ENCODE peak calls at places on chromosomes 13 and 19, in nine cellular contexts. One of them, this sample, is unnamed.

GRCh38 chr19:604355-604754 is 14.7 kb downstream of the HCN2 start:
- DNase-seq in GM12865: peak; percentile 65
- DNase-seq in sciatic nerve: no peak
- DNase-seq in GM19239: no peak
- DNase-seq in progenitor cell of endocrine pancreas: no peak
- DNase-seq in stimulated activated CD4-positive, alpha-beta T cell treated with anti-CD3 and anti-CD28 coated beads, TNF-alpha, amount 100 ng/mL, for 24 hours: no peak
- DNase-seq in NAMALWA: peak; percentile 91
- DNase-seq in NCI-H510A treated with DMSO at 0.1 percent for 48 hours: no peak
- DNase-seq in nucleus accumbens: no peak
- DNase-seq in this sample: no peak

GRCh38 chr19:32129141-32129540 is 216.3 kb upstream of the ZNF507 start:
- DNase-seq in GM12865: no peak
- DNase-seq in sciatic nerve: no peak
- DNase-seq in GM19239: no peak
- DNase-seq in progenitor cell of endocrine pancreas: no peak
- DNase-seq in stimulated activated CD4-positive, alpha-beta T cell treated with anti-CD3 and anti-CD28 coated beads, TNF-alpha, amount 100 ng/mL, for 24 hours: no peak
- DNase-seq in NAMALWA: no peak
- DNase-seq in NCI-H510A treated with DMSO at 0.1 percent for 48 hours: no peak
- DNase-seq in nucleus accumbens: no peak
- DNase-seq in this sample: no peak

GRCh38 chr13:40315416-40316064 is 350.9 kb downstream of the FOXO1 start:
- DNase-seq in GM12865: peak; percentile 48
- DNase-seq in sciatic nerve: no peak
- DNase-seq in GM19239: no peak
- DNase-seq in progenitor cell of endocrine pancreas: no peak
- DNase-seq in stimulated activated CD4-positive, alpha-beta T cell treated with anti-CD3 and anti-CD28 coated beads, TNF-alpha, amount 100 ng/mL, for 24 hours: peak; percentile 12
- DNase-seq in NAMALWA: no peak
- DNase-seq in NCI-H510A treated with DMSO at 0.1 percent for 48 hours: no peak
- DNase-seq in nucleus accumbens: no peak
- DNase-seq in this sample: no peak

GRCh38 chr19:39297931-39298634 is 1.9 kb downstream of the IFNL1 start:
- DNase-seq in GM12865: no peak
- DNase-seq in sciatic nerve: peak; percentile 53
- DNase-seq in GM19239: no peak
- DNase-seq in progenitor cell of endocrine pancreas: no peak
- DNase-seq in stimulated activated CD4-positive, alpha-beta T cell treated with anti-CD3 and anti-CD28 coated beads, TNF-alpha, amount 100 ng/mL, for 24 hours: no peak
- DNase-seq in NAMALWA: no peak
- DNase-seq in NCI-H510A treated with DMSO at 0.1 percent for 48 hours: no peak
- DNase-seq in nucleus accumbens: no peak
- DNase-seq in this sample: no peak

GRCh38 chr19:9159891-9160290 is 18.9 kb upstream of the OR7D2 start:
- DNase-seq in GM12865: no peak
- DNase-seq in sciatic nerve: no peak
- DNase-seq in GM19239: no peak
- DNase-seq in progenitor cell of endocrine pancreas: no peak
- DNase-seq in stimulated activated CD4-positive, alpha-beta T cell treated with anti-CD3 and anti-CD28 coated beads, TNF-alpha, amount 100 ng/mL, for 24 hours: no peak
- DNase-seq in NAMALWA: no peak
- DNase-seq in NCI-H510A treated with DMSO at 0.1 percent for 48 hours: no peak
- DNase-seq in nucleus accumbens: no peak
- DNase-seq in this sample: no peak

GRCh38 chr13:106570354-106570822 is 2.5 kb upstream of the ARGLU1 start:
- DNase-seq in GM12865: no peak
- DNase-seq in sciatic nerve: peak; percentile 85
- DNase-seq in GM19239: no peak
- DNase-seq in progenitor cell of endocrine pancreas: peak; percentile 36
- DNase-seq in stimulated activated CD4-positive, alpha-beta T cell treated with anti-CD3 and anti-CD28 coated beads, TNF-alpha, amount 100 ng/mL, for 24 hours: peak; percentile 43
- DNase-seq in NAMALWA: peak; percentile 83
- DNase-seq in NCI-H510A treated with DMSO at 0.1 percent for 48 hours: no peak
- DNase-seq in nucleus accumbens: peak; percentile 26
- DNase-seq in this sample: no peak

GRCh38 chr13:44365899-44366298 is 7.7 kb upstream of the SERP2 start:
- DNase-seq in GM12865: no peak
- DNase-seq in sciatic nerve: no peak
- DNase-seq in GM19239: no peak
- DNase-seq in progenitor cell of endocrine pancreas: no peak
- DNase-seq in stimulated activated CD4-positive, alpha-beta T cell treated with anti-CD3 and anti-CD28 coated beads, TNF-alpha, amount 100 ng/mL, for 24 hours: no peak
- DNase-seq in NAMALWA: no peak
- DNase-seq in NCI-H510A treated with DMSO at 0.1 percent for 48 hours: no peak
- DNase-seq in nucleus accumbens: no peak
- DNase-seq in this sample: no peak

GRCh38 chr13:40490086-40490723 is 176.2 kb downstream of the FOXO1 start:
- DNase-seq in GM12865: no peak
- DNase-seq in sciatic nerve: no peak
- DNase-seq in GM19239: no peak
- DNase-seq in progenitor cell of endocrine pancreas: no peak
- DNase-seq in stimulated activated CD4-positive, alpha-beta T cell treated with anti-CD3 and anti-CD28 coated beads, TNF-alpha, amount 100 ng/mL, for 24 hours: no peak
- DNase-seq in NAMALWA: no peak
- DNase-seq in NCI-H510A treated with DMSO at 0.1 percent for 48 hours: no peak
- DNase-seq in nucleus accumbens: no peak
- DNase-seq in this sample: no peak

GRCh38 chr13:103431880-103432279 is 365.7 kb upstream of the SLC10A2 start:
- DNase-seq in GM12865: no peak
- DNase-seq in sciatic nerve: no peak
- DNase-seq in GM19239: no peak
- DNase-seq in progenitor cell of endocrine pancreas: no peak
- DNase-seq in stimulated activated CD4-positive, alpha-beta T cell treated with anti-CD3 and anti-CD28 coated beads, TNF-alpha, amount 100 ng/mL, for 24 hours: no peak
- DNase-seq in NAMALWA: no peak
- DNase-seq in NCI-H510A treated with DMSO at 0.1 percent for 48 hours: peak; percentile 12
- DNase-seq in nucleus accumbens: no peak
- DNase-seq in this sample: no peak

GRCh38 chr13:92355213-92355612 is 871.4 kb upstream of the GPC6 start:
- DNase-seq in GM12865: no peak
- DNase-seq in sciatic nerve: no peak
- DNase-seq in GM19239: no peak
- DNase-seq in progenitor cell of endocrine pancreas: no peak
- DNase-seq in stimulated activated CD4-positive, alpha-beta T cell treated with anti-CD3 and anti-CD28 coated beads, TNF-alpha, amount 100 ng/mL, for 24 hours: no peak
- DNase-seq in NAMALWA: no peak
- DNase-seq in NCI-H510A treated with DMSO at 0.1 percent for 48 hours: no peak
- DNase-seq in nucleus accumbens: no peak
- DNase-seq in this sample: no peak

GRCh38 chr19:362154-362553 is 17.6 kb upstream of the MIER2 start:
- DNase-seq in GM12865: no peak
- DNase-seq in sciatic nerve: no peak
- DNase-seq in GM19239: no peak
- DNase-seq in progenitor cell of endocrine pancreas: no peak
- DNase-seq in stimulated activated CD4-positive, alpha-beta T cell treated with anti-CD3 and anti-CD28 coated beads, TNF-alpha, amount 100 ng/mL, for 24 hours: no peak
- DNase-seq in NAMALWA: no peak
- DNase-seq in NCI-H510A treated with DMSO at 0.1 percent for 48 hours: no peak
- DNase-seq in nucleus accumbens: no peak
- DNase-seq in this sample: no peak

GRCh38 chr13:105139048-105139379 is 1396.4 kb downstream of the EFNB2 start:
- DNase-seq in GM12865: no peak
- DNase-seq in sciatic nerve: no peak
- DNase-seq in GM19239: no peak
- DNase-seq in progenitor cell of endocrine pancreas: no peak
- DNase-seq in stimulated activated CD4-positive, alpha-beta T cell treated with anti-CD3 and anti-CD28 coated beads, TNF-alpha, amount 100 ng/mL, for 24 hours: no peak
- DNase-seq in NAMALWA: no peak
- DNase-seq in NCI-H510A treated with DMSO at 0.1 percent for 48 hours: no peak
- DNase-seq in nucleus accumbens: no peak
- DNase-seq in this sample: no peak

GRCh38 chr19:43290568-43291359 is 21.4 kb upstream of the PSG9 start:
- DNase-seq in GM12865: peak; percentile 13
- DNase-seq in sciatic nerve: no peak
- DNase-seq in GM19239: no peak
- DNase-seq in progenitor cell of endocrine pancreas: no peak
- DNase-seq in stimulated activated CD4-positive, alpha-beta T cell treated with anti-CD3 and anti-CD28 coated beads, TNF-alpha, amount 100 ng/mL, for 24 hours: no peak
- DNase-seq in NAMALWA: peak; percentile 7
- DNase-seq in NCI-H510A treated with DMSO at 0.1 percent for 48 hours: no peak
- DNase-seq in nucleus accumbens: no peak
- DNase-seq in this sample: no peak

GRCh38 chr13:46296920-46297319 is 85.2 kb downstream of the LRRC63 start:
- DNase-seq in GM12865: no peak
- DNase-seq in sciatic nerve: no peak
- DNase-seq in GM19239: no peak
- DNase-seq in progenitor cell of endocrine pancreas: no peak
- DNase-seq in stimulated activated CD4-positive, alpha-beta T cell treated with anti-CD3 and anti-CD28 coated beads, TNF-alpha, amount 100 ng/mL, for 24 hours: no peak
- DNase-seq in NAMALWA: no peak
- DNase-seq in NCI-H510A treated with DMSO at 0.1 percent for 48 hours: no peak
- DNase-seq in nucleus accumbens: no peak
- DNase-seq in this sample: no peak

GRCh38 chr13:67752741-67753140 is 522.6 kb upstream of the PCDH9 start:
- DNase-seq in GM12865: no peak
- DNase-seq in sciatic nerve: no peak
- DNase-seq in GM19239: no peak
- DNase-seq in progenitor cell of endocrine pancreas: no peak
- DNase-seq in stimulated activated CD4-positive, alpha-beta T cell treated with anti-CD3 and anti-CD28 coated beads, TNF-alpha, amount 100 ng/mL, for 24 hours: no peak
- DNase-seq in NAMALWA: no peak
- DNase-seq in NCI-H510A treated with DMSO at 0.1 percent for 48 hours: no peak
- DNase-seq in nucleus accumbens: no peak
- DNase-seq in this sample: no peak

GRCh38 chr13:20340759-20341161 is 108.6 kb upstream of the GJB6 start:
- DNase-seq in GM12865: no peak
- DNase-seq in sciatic nerve: no peak
- DNase-seq in GM19239: no peak
- DNase-seq in progenitor cell of endocrine pancreas: no peak
- DNase-seq in stimulated activated CD4-positive, alpha-beta T cell treated with anti-CD3 and anti-CD28 coated beads, TNF-alpha, amount 100 ng/mL, for 24 hours: no peak
- DNase-seq in NAMALWA: no peak
- DNase-seq in NCI-H510A treated with DMSO at 0.1 percent for 48 hours: no peak
- DNase-seq in nucleus accumbens: peak; percentile 37
- DNase-seq in this sample: no peak

GRCh38 chr19:295687-296370 is 4.6 kb upstream of the PLPP2 start:
- DNase-seq in GM12865: no peak
- DNase-seq in sciatic nerve: no peak
- DNase-seq in GM19239: no peak
- DNase-seq in progenitor cell of endocrine pancreas: no peak
- DNase-seq in stimulated activated CD4-positive, alpha-beta T cell treated with anti-CD3 and anti-CD28 coated beads, TNF-alpha, amount 100 ng/mL, for 24 hours: no peak
- DNase-seq in NAMALWA: no peak
- DNase-seq in NCI-H510A treated with DMSO at 0.1 percent for 48 hours: no peak
- DNase-seq in nucleus accumbens: no peak
- DNase-seq in this sample: no peak

GRCh38 chr19:932647-933552 is 7.1 kb downstream of the ARID3A start:
- DNase-seq in GM12865: peak; percentile 58
- DNase-seq in sciatic nerve: peak; percentile 87
- DNase-seq in GM19239: no peak
- DNase-seq in progenitor cell of endocrine pancreas: no peak
- DNase-seq in stimulated activated CD4-positive, alpha-beta T cell treated with anti-CD3 and anti-CD28 coated beads, TNF-alpha, amount 100 ng/mL, for 24 hours: no peak
- DNase-seq in NAMALWA: no peak
- DNase-seq in NCI-H510A treated with DMSO at 0.1 percent for 48 hours: no peak
- DNase-seq in nucleus accumbens: no peak
- DNase-seq in this sample: peak; percentile 89

GRCh38 chr19:35641515-35642151 is at the start of gene ETV2:
- DNase-seq in GM12865: peak; percentile 45
- DNase-seq in sciatic nerve: no peak
- DNase-seq in GM19239: no peak
- DNase-seq in progenitor cell of endocrine pancreas: no peak
- DNase-seq in stimulated activated CD4-positive, alpha-beta T cell treated with anti-CD3 and anti-CD28 coated beads, TNF-alpha, amount 100 ng/mL, for 24 hours: no peak
- DNase-seq in NAMALWA: peak; percentile 32
- DNase-seq in NCI-H510A treated with DMSO at 0.1 percent for 48 hours: no peak
- DNase-seq in nucleus accumbens: no peak
- DNase-seq in this sample: no peak

GRCh38 chr13:109719962-109720646 is 66.3 kb downstream of the IRS2 start:
- DNase-seq in GM12865: no peak
- DNase-seq in sciatic nerve: no peak
- DNase-seq in GM19239: no peak
- DNase-seq in progenitor cell of endocrine pancreas: no peak
- DNase-seq in stimulated activated CD4-positive, alpha-beta T cell treated with anti-CD3 and anti-CD28 coated beads, TNF-alpha, amount 100 ng/mL, for 24 hours: no peak
- DNase-seq in NAMALWA: no peak
- DNase-seq in NCI-H510A treated with DMSO at 0.1 percent for 48 hours: no peak
- DNase-seq in nucleus accumbens: no peak
- DNase-seq in this sample: no peak

GRCh38 chr13:89751537-89751936 is 1596.0 kb upstream of the MIR17HG start:
- DNase-seq in GM12865: no peak
- DNase-seq in sciatic nerve: no peak
- DNase-seq in GM19239: no peak
- DNase-seq in progenitor cell of endocrine pancreas: no peak
- DNase-seq in stimulated activated CD4-positive, alpha-beta T cell treated with anti-CD3 and anti-CD28 coated beads, TNF-alpha, amount 100 ng/mL, for 24 hours: no peak
- DNase-seq in NAMALWA: no peak
- DNase-seq in NCI-H510A treated with DMSO at 0.1 percent for 48 hours: no peak
- DNase-seq in nucleus accumbens: no peak
- DNase-seq in this sample: no peak

GRCh38 chr13:106349080-106349841 is 186.2 kb downstream of the EFNB2 start:
- DNase-seq in GM12865: no peak
- DNase-seq in sciatic nerve: no peak
- DNase-seq in GM19239: no peak
- DNase-seq in progenitor cell of endocrine pancreas: peak; percentile 14
- DNase-seq in stimulated activated CD4-positive, alpha-beta T cell treated with anti-CD3 and anti-CD28 coated beads, TNF-alpha, amount 100 ng/mL, for 24 hours: no peak
- DNase-seq in NAMALWA: no peak
- DNase-seq in NCI-H510A treated with DMSO at 0.1 percent for 48 hours: peak; percentile 87
- DNase-seq in nucleus accumbens: no peak
- DNase-seq in this sample: no peak

GRCh38 chr13:22287343-22287922 is 616.6 kb downstream of the FGF9 start:
- DNase-seq in GM12865: no peak
- DNase-seq in sciatic nerve: no peak
- DNase-seq in GM19239: no peak
- DNase-seq in progenitor cell of endocrine pancreas: no peak
- DNase-seq in stimulated activated CD4-positive, alpha-beta T cell treated with anti-CD3 and anti-CD28 coated beads, TNF-alpha, amount 100 ng/mL, for 24 hours: no peak
- DNase-seq in NAMALWA: no peak
- DNase-seq in NCI-H510A treated with DMSO at 0.1 percent for 48 hours: no peak
- DNase-seq in nucleus accumbens: no peak
- DNase-seq in this sample: no peak

GRCh38 chr13:111893607-111894443 is 173.1 kb upstream of the SOX1 start:
- DNase-seq in GM12865: no peak
- DNase-seq in sciatic nerve: no peak
- DNase-seq in GM19239: no peak
- DNase-seq in progenitor cell of endocrine pancreas: peak; percentile 12
- DNase-seq in stimulated activated CD4-positive, alpha-beta T cell treated with anti-CD3 and anti-CD28 coated beads, TNF-alpha, amount 100 ng/mL, for 24 hours: no peak
- DNase-seq in NAMALWA: no peak
- DNase-seq in NCI-H510A treated with DMSO at 0.1 percent for 48 hours: peak; percentile 29
- DNase-seq in nucleus accumbens: no peak
- DNase-seq in this sample: no peak

GRCh38 chr19:7850429-7850819 is 20.4 kb downstream of the EVI5L start:
- DNase-seq in GM12865: no peak
- DNase-seq in sciatic nerve: no peak
- DNase-seq in GM19239: no peak
- DNase-seq in progenitor cell of endocrine pancreas: no peak
- DNase-seq in stimulated activated CD4-positive, alpha-beta T cell treated with anti-CD3 and anti-CD28 coated beads, TNF-alpha, amount 100 ng/mL, for 24 hours: no peak
- DNase-seq in NAMALWA: no peak
- DNase-seq in NCI-H510A treated with DMSO at 0.1 percent for 48 hours: no peak
- DNase-seq in nucleus accumbens: no peak
- DNase-seq in this sample: no peak

GRCh38 chr13:28026508-28026907 is 38.0 kb upstream of the URAD start:
- DNase-seq in GM12865: no peak
- DNase-seq in sciatic nerve: no peak
- DNase-seq in GM19239: no peak
- DNase-seq in progenitor cell of endocrine pancreas: no peak
- DNase-seq in stimulated activated CD4-positive, alpha-beta T cell treated with anti-CD3 and anti-CD28 coated beads, TNF-alpha, amount 100 ng/mL, for 24 hours: no peak
- DNase-seq in NAMALWA: no peak
- DNase-seq in NCI-H510A treated with DMSO at 0.1 percent for 48 hours: no peak
- DNase-seq in nucleus accumbens: no peak
- DNase-seq in this sample: no peak

GRCh38 chr19:53904909-53905308 is 4.2 kb upstream of the CACNG7 start:
- DNase-seq in GM12865: no peak
- DNase-seq in sciatic nerve: no peak
- DNase-seq in GM19239: no peak
- DNase-seq in progenitor cell of endocrine pancreas: no peak
- DNase-seq in stimulated activated CD4-positive, alpha-beta T cell treated with anti-CD3 and anti-CD28 coated beads, TNF-alpha, amount 100 ng/mL, for 24 hours: no peak
- DNase-seq in NAMALWA: peak; percentile 36
- DNase-seq in NCI-H510A treated with DMSO at 0.1 percent for 48 hours: no peak
- DNase-seq in nucleus accumbens: no peak
- DNase-seq in this sample: no peak

GRCh38 chr13:40518481-40518882 is 148.0 kb downstream of the FOXO1 start:
- DNase-seq in GM12865: peak; percentile 83
- DNase-seq in sciatic nerve: no peak
- DNase-seq in GM19239: no peak
- DNase-seq in progenitor cell of endocrine pancreas: no peak
- DNase-seq in stimulated activated CD4-positive, alpha-beta T cell treated with anti-CD3 and anti-CD28 coated beads, TNF-alpha, amount 100 ng/mL, for 24 hours: peak; percentile 67
- DNase-seq in NAMALWA: no peak
- DNase-seq in NCI-H510A treated with DMSO at 0.1 percent for 48 hours: no peak
- DNase-seq in nucleus accumbens: no peak
- DNase-seq in this sample: no peak

GRCh38 chr19:16611121-16611520 is 16.9 kb downstream of the MED26 start:
- DNase-seq in GM12865: no peak
- DNase-seq in sciatic nerve: no peak
- DNase-seq in GM19239: no peak
- DNase-seq in progenitor cell of endocrine pancreas: no peak
- DNase-seq in stimulated activated CD4-positive, alpha-beta T cell treated with anti-CD3 and anti-CD28 coated beads, TNF-alpha, amount 100 ng/mL, for 24 hours: no peak
- DNase-seq in NAMALWA: no peak
- DNase-seq in NCI-H510A treated with DMSO at 0.1 percent for 48 hours: peak; percentile 55
- DNase-seq in nucleus accumbens: no peak
- DNase-seq in this sample: no peak

GRCh38 chr13:93318538-93318937 is 91.9 kb downstream of the GPC6 start:
- DNase-seq in GM12865: no peak
- DNase-seq in sciatic nerve: no peak
- DNase-seq in GM19239: no peak
- DNase-seq in progenitor cell of endocrine pancreas: no peak
- DNase-seq in stimulated activated CD4-positive, alpha-beta T cell treated with anti-CD3 and anti-CD28 coated beads, TNF-alpha, amount 100 ng/mL, for 24 hours: no peak
- DNase-seq in NAMALWA: no peak
- DNase-seq in NCI-H510A treated with DMSO at 0.1 percent for 48 hours: no peak
- DNase-seq in nucleus accumbens: no peak
- DNase-seq in this sample: no peak

GRCh38 chr13:39317284-39317683 is 279.0 kb downstream of the NHLRC3 start:
- DNase-seq in GM12865: no peak
- DNase-seq in sciatic nerve: no peak
- DNase-seq in GM19239: no peak
- DNase-seq in progenitor cell of endocrine pancreas: no peak
- DNase-seq in stimulated activated CD4-positive, alpha-beta T cell treated with anti-CD3 and anti-CD28 coated beads, TNF-alpha, amount 100 ng/mL, for 24 hours: no peak
- DNase-seq in NAMALWA: no peak
- DNase-seq in NCI-H510A treated with DMSO at 0.1 percent for 48 hours: no peak
- DNase-seq in nucleus accumbens: no peak
- DNase-seq in this sample: no peak

This sample was measured in 8988T.